ENCODE peak calls at places on chromosome 1, in nine cellular contexts. One of them, this sample, is unnamed.

GRCh38 chr1:148374101-148374500 is 109.0 kb downstream of the PPIAL4G start:
- DNase-seq in stimulated activated CD4-positive, alpha-beta T cell treated with anti-CD3 and anti-CD28 coated beads, Interleukin-4, amount 100 ng/mL, for 48 hours: no peak
- DNase-seq in endothelial cell: no peak
- DNase-seq in nucleus accumbens: no peak
- DNase-seq in GM13976: no peak
- DNase-seq in stimulated activated CD8-positive, alpha-beta memory T cell treated with anti-CD3 and anti-CD28 coated beads, Interleukin-15, amount 100 ng/mL, for 24 hours: no peak
- DNase-seq in GM18507: no peak
- DNase-seq in CD8-positive, alpha-beta T cell: no peak
- DNase-seq in epithelial cell of esophagus: no peak
- DNase-seq in this sample: no peak

GRCh38 chr1:228299211-228299610 is 91.4 kb downstream of the OBSCN start:
- DNase-seq in endothelial cell: no peak
- DNase-seq in CD8-positive, alpha-beta T cell: no peak
- DNase-seq in stimulated activated CD4-positive, alpha-beta T cell treated with anti-CD3 and anti-CD28 coated beads, Interleukin-4, amount 100 ng/mL, for 48 hours: no peak
- DNase-seq in GM18507: no peak
- DNase-seq in stimulated activated CD8-positive, alpha-beta memory T cell treated with anti-CD3 and anti-CD28 coated beads, Interleukin-15, amount 100 ng/mL, for 24 hours: no peak
- DNase-seq in GM13976: no peak
- DNase-seq in nucleus accumbens: no peak
- DNase-seq in epithelial cell of esophagus: no peak
- DNase-seq in this sample: no peak

GRCh38 chr1:92701147-92701546 is 83.8 kb downstream of the EVI5 start:
- DNase-seq in stimulated activated CD8-positive, alpha-beta memory T cell treated with anti-CD3 and anti-CD28 coated beads, Interleukin-15, amount 100 ng/mL, for 24 hours: no peak
- DNase-seq in nucleus accumbens: no peak
- DNase-seq in CD8-positive, alpha-beta T cell: no peak
- DNase-seq in GM13976: no peak
- DNase-seq in endothelial cell: no peak
- DNase-seq in stimulated activated CD4-positive, alpha-beta T cell treated with anti-CD3 and anti-CD28 coated beads, Interleukin-4, amount 100 ng/mL, for 48 hours: no peak
- DNase-seq in GM18507: no peak
- DNase-seq in epithelial cell of esophagus: peak; percentile 17
- DNase-seq in this sample: no peak

GRCh38 chr1:174815036-174815435 is 184.7 kb upstream of the CACYBP start:
- DNase-seq in stimulated activated CD8-positive, alpha-beta memory T cell treated with anti-CD3 and anti-CD28 coated beads, Interleukin-15, amount 100 ng/mL, for 24 hours: no peak
- DNase-seq in epithelial cell of esophagus: peak; percentile 95
- DNase-seq in stimulated activated CD4-positive, alpha-beta T cell treated with anti-CD3 and anti-CD28 coated beads, Interleukin-4, amount 100 ng/mL, for 48 hours: no peak
- DNase-seq in GM13976: no peak
- DNase-seq in CD8-positive, alpha-beta T cell: no peak
- DNase-seq in nucleus accumbens: no peak
- DNase-seq in GM18507: no peak
- DNase-seq in endothelial cell: no peak
- DNase-seq in this sample: peak; percentile 36

GRCh38 chr1:219792337-219793021 is 135.9 kb downstream of the SLC30A10 start:
- DNase-seq in endothelial cell: no peak
- DNase-seq in stimulated activated CD4-positive, alpha-beta T cell treated with anti-CD3 and anti-CD28 coated beads, Interleukin-4, amount 100 ng/mL, for 48 hours: no peak
- DNase-seq in CD8-positive, alpha-beta T cell: no peak
- DNase-seq in nucleus accumbens: no peak
- DNase-seq in GM13976: no peak
- DNase-seq in stimulated activated CD8-positive, alpha-beta memory T cell treated with anti-CD3 and anti-CD28 coated beads, Interleukin-15, amount 100 ng/mL, for 24 hours: no peak
- DNase-seq in epithelial cell of esophagus: peak; percentile 22
- DNase-seq in GM18507: no peak
- DNase-seq in this sample: no peak

GRCh38 chr1:109371271-109371739 is 26.4 kb downstream of the SORT1 start:
- DNase-seq in GM18507: no peak
- DNase-seq in stimulated activated CD8-positive, alpha-beta memory T cell treated with anti-CD3 and anti-CD28 coated beads, Interleukin-15, amount 100 ng/mL, for 24 hours: no peak
- DNase-seq in GM13976: no peak
- DNase-seq in epithelial cell of esophagus: peak; percentile 72
- DNase-seq in stimulated activated CD4-positive, alpha-beta T cell treated with anti-CD3 and anti-CD28 coated beads, Interleukin-4, amount 100 ng/mL, for 48 hours: peak; percentile 4
- DNase-seq in endothelial cell: no peak
- DNase-seq in CD8-positive, alpha-beta T cell: no peak
- DNase-seq in nucleus accumbens: no peak
- DNase-seq in this sample: no peak

GRCh38 chr1:112371770-112372169 is 24.2 kb upstream of the CTTNBP2NL start:
- DNase-seq in stimulated activated CD8-positive, alpha-beta memory T cell treated with anti-CD3 and anti-CD28 coated beads, Interleukin-15, amount 100 ng/mL, for 24 hours: no peak
- DNase-seq in CD8-positive, alpha-beta T cell: no peak
- DNase-seq in GM18507: no peak
- DNase-seq in nucleus accumbens: no peak
- DNase-seq in endothelial cell: no peak
- DNase-seq in epithelial cell of esophagus: no peak
- DNase-seq in GM13976: no peak
- DNase-seq in stimulated activated CD4-positive, alpha-beta T cell treated with anti-CD3 and anti-CD28 coated beads, Interleukin-4, amount 100 ng/mL, for 48 hours: no peak
- DNase-seq in this sample: no peak

GRCh38 chr1:3501856-3502665 is 47.6 kb downstream of the ARHGEF16 start:
- DNase-seq in CD8-positive, alpha-beta T cell: no peak
- DNase-seq in GM13976: peak; percentile 80
- DNase-seq in nucleus accumbens: peak; percentile 49
- DNase-seq in stimulated activated CD4-positive, alpha-beta T cell treated with anti-CD3 and anti-CD28 coated beads, Interleukin-4, amount 100 ng/mL, for 48 hours: no peak
- DNase-seq in endothelial cell: peak; percentile 69
- DNase-seq in epithelial cell of esophagus: peak; percentile 36
- DNase-seq in stimulated activated CD8-positive, alpha-beta memory T cell treated with anti-CD3 and anti-CD28 coated beads, Interleukin-15, amount 100 ng/mL, for 24 hours: no peak
- DNase-seq in GM18507: peak; percentile 60
- DNase-seq in this sample: peak; percentile 40

GRCh38 chr1:155082941-155083541 is 4.4 kb downstream of the EFNA3 start:
- DNase-seq in stimulated activated CD4-positive, alpha-beta T cell treated with anti-CD3 and anti-CD28 coated beads, Interleukin-4, amount 100 ng/mL, for 48 hours: no peak
- DNase-seq in epithelial cell of esophagus: peak; percentile 58
- DNase-seq in nucleus accumbens: no peak
- DNase-seq in stimulated activated CD8-positive, alpha-beta memory T cell treated with anti-CD3 and anti-CD28 coated beads, Interleukin-15, amount 100 ng/mL, for 24 hours: no peak
- DNase-seq in GM13976: no peak
- DNase-seq in endothelial cell: no peak
- DNase-seq in GM18507: no peak
- DNase-seq in CD8-positive, alpha-beta T cell: no peak
- DNase-seq in this sample: no peak

GRCh38 chr1:116497660-116498059 is 73.2 kb downstream of the CD58 start:
- DNase-seq in epithelial cell of esophagus: no peak
- DNase-seq in GM18507: no peak
- DNase-seq in stimulated activated CD4-positive, alpha-beta T cell treated with anti-CD3 and anti-CD28 coated beads, Interleukin-4, amount 100 ng/mL, for 48 hours: no peak
- DNase-seq in GM13976: no peak
- DNase-seq in stimulated activated CD8-positive, alpha-beta memory T cell treated with anti-CD3 and anti-CD28 coated beads, Interleukin-15, amount 100 ng/mL, for 24 hours: no peak
- DNase-seq in nucleus accumbens: no peak
- DNase-seq in CD8-positive, alpha-beta T cell: no peak
- DNase-seq in endothelial cell: no peak
- DNase-seq in this sample: no peak

GRCh38 chr1:3014443-3015268 is 6.6 kb upstream of the ACTRT2 start:
- DNase-seq in stimulated activated CD8-positive, alpha-beta memory T cell treated with anti-CD3 and anti-CD28 coated beads, Interleukin-15, amount 100 ng/mL, for 24 hours: no peak
- DNase-seq in epithelial cell of esophagus: no peak
- DNase-seq in stimulated activated CD4-positive, alpha-beta T cell treated with anti-CD3 and anti-CD28 coated beads, Interleukin-4, amount 100 ng/mL, for 48 hours: no peak
- DNase-seq in GM18507: no peak
- DNase-seq in endothelial cell: no peak
- DNase-seq in CD8-positive, alpha-beta T cell: no peak
- DNase-seq in GM13976: no peak
- DNase-seq in nucleus accumbens: no peak
- DNase-seq in this sample: no peak

GRCh38 chr1:6864166-6864565 is 78.9 kb downstream of the CAMTA1 start:
- DNase-seq in GM13976: no peak
- DNase-seq in stimulated activated CD4-positive, alpha-beta T cell treated with anti-CD3 and anti-CD28 coated beads, Interleukin-4, amount 100 ng/mL, for 48 hours: no peak
- DNase-seq in endothelial cell: no peak
- DNase-seq in epithelial cell of esophagus: peak; percentile 41
- DNase-seq in nucleus accumbens: no peak
- DNase-seq in stimulated activated CD8-positive, alpha-beta memory T cell treated with anti-CD3 and anti-CD28 coated beads, Interleukin-15, amount 100 ng/mL, for 24 hours: no peak
- DNase-seq in CD8-positive, alpha-beta T cell: no peak
- DNase-seq in GM18507: no peak
- DNase-seq in this sample: no peak

GRCh38 chr1:72891976-72892375 is 609.6 kb upstream of the NEGR1 start:
- DNase-seq in stimulated activated CD8-positive, alpha-beta memory T cell treated with anti-CD3 and anti-CD28 coated beads, Interleukin-15, amount 100 ng/mL, for 24 hours: no peak
- DNase-seq in GM18507: no peak
- DNase-seq in endothelial cell: no peak
- DNase-seq in epithelial cell of esophagus: peak; percentile 73
- DNase-seq in CD8-positive, alpha-beta T cell: no peak
- DNase-seq in nucleus accumbens: no peak
- DNase-seq in stimulated activated CD4-positive, alpha-beta T cell treated with anti-CD3 and anti-CD28 coated beads, Interleukin-4, amount 100 ng/mL, for 48 hours: no peak
- DNase-seq in GM13976: no peak
- DNase-seq in this sample: no peak

GRCh38 chr1:48784301-48784700 is 7.6 kb upstream of the BEND5 start:
- DNase-seq in nucleus accumbens: no peak
- DNase-seq in CD8-positive, alpha-beta T cell: no peak
- DNase-seq in stimulated activated CD8-positive, alpha-beta memory T cell treated with anti-CD3 and anti-CD28 coated beads, Interleukin-15, amount 100 ng/mL, for 24 hours: no peak
- DNase-seq in stimulated activated CD4-positive, alpha-beta T cell treated with anti-CD3 and anti-CD28 coated beads, Interleukin-4, amount 100 ng/mL, for 48 hours: no peak
- DNase-seq in endothelial cell: no peak
- DNase-seq in GM13976: no peak
- DNase-seq in epithelial cell of esophagus: peak; percentile 47
- DNase-seq in GM18507: no peak
- DNase-seq in this sample: no peak

GRCh38 chr1:192604979-192605620 is 29.5 kb downstream of the RGS1 start:
- DNase-seq in GM18507: no peak
- DNase-seq in GM13976: no peak
- DNase-seq in epithelial cell of esophagus: no peak
- DNase-seq in CD8-positive, alpha-beta T cell: no peak
- DNase-seq in stimulated activated CD4-positive, alpha-beta T cell treated with anti-CD3 and anti-CD28 coated beads, Interleukin-4, amount 100 ng/mL, for 48 hours: no peak
- DNase-seq in stimulated activated CD8-positive, alpha-beta memory T cell treated with anti-CD3 and anti-CD28 coated beads, Interleukin-15, amount 100 ng/mL, for 24 hours: no peak
- DNase-seq in nucleus accumbens: no peak
- DNase-seq in endothelial cell: no peak
- DNase-seq in this sample: peak; percentile 47

GRCh38 chr1:106536741-106537140 is 519.7 kb upstream of the PRMT6 start:
- DNase-seq in GM13976: no peak
- DNase-seq in endothelial cell: no peak
- DNase-seq in stimulated activated CD4-positive, alpha-beta T cell treated with anti-CD3 and anti-CD28 coated beads, Interleukin-4, amount 100 ng/mL, for 48 hours: no peak
- DNase-seq in GM18507: no peak
- DNase-seq in nucleus accumbens: no peak
- DNase-seq in stimulated activated CD8-positive, alpha-beta memory T cell treated with anti-CD3 and anti-CD28 coated beads, Interleukin-15, amount 100 ng/mL, for 24 hours: no peak
- DNase-seq in epithelial cell of esophagus: no peak
- DNase-seq in CD8-positive, alpha-beta T cell: no peak
- DNase-seq in this sample: no peak

GRCh38 chr1:220902916-220903315 is 23.7 kb downstream of the HLX start:
- DNase-seq in CD8-positive, alpha-beta T cell: no peak
- DNase-seq in stimulated activated CD8-positive, alpha-beta memory T cell treated with anti-CD3 and anti-CD28 coated beads, Interleukin-15, amount 100 ng/mL, for 24 hours: no peak
- DNase-seq in stimulated activated CD4-positive, alpha-beta T cell treated with anti-CD3 and anti-CD28 coated beads, Interleukin-4, amount 100 ng/mL, for 48 hours: no peak
- DNase-seq in epithelial cell of esophagus: peak; percentile 20
- DNase-seq in GM18507: no peak
- DNase-seq in endothelial cell: no peak
- DNase-seq in GM13976: no peak
- DNase-seq in nucleus accumbens: no peak
- DNase-seq in this sample: no peak

GRCh38 chr1:111203681-111204210 is 3.3 kb upstream of the DENND2D start:
- DNase-seq in GM18507: peak; percentile 82
- DNase-seq in stimulated activated CD4-positive, alpha-beta T cell treated with anti-CD3 and anti-CD28 coated beads, Interleukin-4, amount 100 ng/mL, for 48 hours: peak; percentile 72
- DNase-seq in stimulated activated CD8-positive, alpha-beta memory T cell treated with anti-CD3 and anti-CD28 coated beads, Interleukin-15, amount 100 ng/mL, for 24 hours: peak; percentile 60
- DNase-seq in GM13976: peak; percentile 87
- DNase-seq in epithelial cell of esophagus: peak; percentile 62
- DNase-seq in nucleus accumbens: peak; percentile 21
- DNase-seq in endothelial cell: no peak
- DNase-seq in CD8-positive, alpha-beta T cell: peak; percentile 92
- DNase-seq in this sample: peak; percentile 93

GRCh38 chr1:219266524-219266923 is 92.8 kb downstream of the LYPLAL1 start:
- DNase-seq in stimulated activated CD4-positive, alpha-beta T cell treated with anti-CD3 and anti-CD28 coated beads, Interleukin-4, amount 100 ng/mL, for 48 hours: no peak
- DNase-seq in GM13976: no peak
- DNase-seq in endothelial cell: no peak
- DNase-seq in nucleus accumbens: no peak
- DNase-seq in GM18507: no peak
- DNase-seq in epithelial cell of esophagus: peak; percentile 8
- DNase-seq in CD8-positive, alpha-beta T cell: no peak
- DNase-seq in stimulated activated CD8-positive, alpha-beta memory T cell treated with anti-CD3 and anti-CD28 coated beads, Interleukin-15, amount 100 ng/mL, for 24 hours: no peak
- DNase-seq in this sample: no peak

GRCh38 chr1:73887412-73887811 is 310.6 kb downstream of the LRRIQ3 start:
- DNase-seq in epithelial cell of esophagus: no peak
- DNase-seq in stimulated activated CD8-positive, alpha-beta memory T cell treated with anti-CD3 and anti-CD28 coated beads, Interleukin-15, amount 100 ng/mL, for 24 hours: no peak
- DNase-seq in GM18507: no peak
- DNase-seq in GM13976: no peak
- DNase-seq in endothelial cell: no peak
- DNase-seq in CD8-positive, alpha-beta T cell: no peak
- DNase-seq in nucleus accumbens: no peak
- DNase-seq in stimulated activated CD4-positive, alpha-beta T cell treated with anti-CD3 and anti-CD28 coated beads, Interleukin-4, amount 100 ng/mL, for 48 hours: no peak
- DNase-seq in this sample: no peak

GRCh38 chr1:112806090-112806642 is 91.0 kb upstream of the PPM1J start:
- DNase-seq in CD8-positive, alpha-beta T cell: no peak
- DNase-seq in endothelial cell: no peak
- DNase-seq in GM18507: no peak
- DNase-seq in nucleus accumbens: no peak
- DNase-seq in GM13976: no peak
- DNase-seq in epithelial cell of esophagus: no peak
- DNase-seq in stimulated activated CD8-positive, alpha-beta memory T cell treated with anti-CD3 and anti-CD28 coated beads, Interleukin-15, amount 100 ng/mL, for 24 hours: no peak
- DNase-seq in stimulated activated CD4-positive, alpha-beta T cell treated with anti-CD3 and anti-CD28 coated beads, Interleukin-4, amount 100 ng/mL, for 48 hours: no peak
- DNase-seq in this sample: no peak

GRCh38 chr1:230423936-230424335 is 2.2 kb downstream of the PGBD5 start:
- DNase-seq in GM13976: no peak
- DNase-seq in endothelial cell: no peak
- DNase-seq in CD8-positive, alpha-beta T cell: no peak
- DNase-seq in nucleus accumbens: no peak
- DNase-seq in stimulated activated CD4-positive, alpha-beta T cell treated with anti-CD3 and anti-CD28 coated beads, Interleukin-4, amount 100 ng/mL, for 48 hours: no peak
- DNase-seq in epithelial cell of esophagus: peak; percentile 21
- DNase-seq in GM18507: no peak
- DNase-seq in stimulated activated CD8-positive, alpha-beta memory T cell treated with anti-CD3 and anti-CD28 coated beads, Interleukin-15, amount 100 ng/mL, for 24 hours: no peak
- DNase-seq in this sample: no peak

GRCh38 chr1:41713141-41713540 is 205.6 kb downstream of the HIVEP3 start:
- DNase-seq in endothelial cell: no peak
- DNase-seq in stimulated activated CD4-positive, alpha-beta T cell treated with anti-CD3 and anti-CD28 coated beads, Interleukin-4, amount 100 ng/mL, for 48 hours: no peak
- DNase-seq in GM18507: no peak
- DNase-seq in GM13976: no peak
- DNase-seq in epithelial cell of esophagus: no peak
- DNase-seq in CD8-positive, alpha-beta T cell: no peak
- DNase-seq in stimulated activated CD8-positive, alpha-beta memory T cell treated with anti-CD3 and anti-CD28 coated beads, Interleukin-15, amount 100 ng/mL, for 24 hours: no peak
- DNase-seq in nucleus accumbens: no peak
- DNase-seq in this sample: no peak

GRCh38 chr1:78225153-78225552 is 179.4 kb downstream of the GIPC2 start:
- DNase-seq in GM13976: no peak
- DNase-seq in GM18507: no peak
- DNase-seq in nucleus accumbens: no peak
- DNase-seq in CD8-positive, alpha-beta T cell: no peak
- DNase-seq in epithelial cell of esophagus: peak; percentile 24
- DNase-seq in stimulated activated CD8-positive, alpha-beta memory T cell treated with anti-CD3 and anti-CD28 coated beads, Interleukin-15, amount 100 ng/mL, for 24 hours: no peak
- DNase-seq in endothelial cell: no peak
- DNase-seq in stimulated activated CD4-positive, alpha-beta T cell treated with anti-CD3 and anti-CD28 coated beads, Interleukin-4, amount 100 ng/mL, for 48 hours: no peak
- DNase-seq in this sample: no peak